ENCODE peak calls at places on chromosomes 13 and 19, in six cellular contexts. L, D, M, R, X and C are unnamed samples.
A peak's percentile ranks its signal among the peaks of the same experiment; 100 is the strongest.

GRCh38 chr19:4575978-4576933 is 16.8 kb upstream of the SEMA6B start:
- DNase-seq in L (peak; percentile 84), D (no peak), M (peak; percentile 86), R (peak; percentile 40), X (no peak), C (peak; percentile 76)

GRCh38 chr19:45506991-45507863 is at the start of gene VASP:
- DNase-seq in L (peak; percentile 91), D (peak; percentile 93), M (peak; percentile 97), R (peak; percentile 81), X (peak; percentile 59), C (peak; percentile 84)

GRCh38 chr13:91184244-91184926 is 163.1 kb upstream of the MIR17HG start:
- DNase-seq in L (no peak), D (no peak), M (no peak), R (no peak), X (no peak), C (no peak)

GRCh38 chr19:2552859-2553258 is 76.9 kb downstream of the GADD45B start:
- DNase-seq in L (no peak), D (peak; percentile 36), M (peak; percentile 92), R (no peak), X (no peak), C (no peak)

GRCh38 chr19:28943651-28944050 is 269.3 kb downstream of the UQCRFS1 start:
- DNase-seq in L (peak; percentile 60), D (no peak), M (no peak), R (no peak), X (no peak), C (no peak)

GRCh38 chr19:45385392-45386221 is 15.2 kb upstream of the ERCC2 start:
- DNase-seq in L (peak; percentile 67), D (no peak), M (no peak), R (no peak), X (no peak), C (no peak)

GRCh38 chr13:33677215-33677614 is 140.7 kb upstream of the RFC3 start:
- DNase-seq in L (no peak), D (no peak), M (no peak), R (no peak), X (no peak), C (no peak)

GRCh38 chr19:15316498-15316897 is 15.8 kb downstream of the BRD4 start:
- DNase-seq in L (no peak), D (no peak), M (no peak), R (no peak), X (no peak), C (no peak)

GRCh38 chr13:98842074-98842473 is 89.6 kb upstream of the SLC15A1 start:
- DNase-seq in L (no peak), D (no peak), M (no peak), R (no peak), X (no peak), C (no peak)

GRCh38 chr19:22140356-22140755 is 56.4 kb downstream of the ZNF676 start:
- DNase-seq in L (no peak), D (no peak), M (no peak), R (no peak), X (no peak), C (no peak)

GRCh38 chr13:24680258-24680920 is at the start of gene ATP12A:
- DNase-seq in L (peak; percentile 84), D (no peak), M (no peak), R (no peak), X (peak; percentile 46), C (peak; percentile 68)

GRCh38 chr19:42091300-42092266 is 15.6 kb downstream of the ZNF574 start:
- DNase-seq in L (no peak), D (no peak), M (peak; percentile 24), R (no peak), X (no peak), C (no peak)

GRCh38 chr19:16143399-16144215 is at the start of gene HSH2D:
- DNase-seq in L (peak; percentile 93), D (peak; percentile 94), M (peak; percentile 65), R (no peak), X (no peak), C (no peak)

GRCh38 chr13:80196756-80197155 is 144.2 kb downstream of the SPRY2 start:
- DNase-seq in L (no peak), D (no peak), M (peak; percentile 41), R (no peak), X (no peak), C (no peak)

GRCh38 chr19:13154911-13155471 is 4.8 kb downstream of the IER2 start:
- DNase-seq in L (peak; percentile 92), D (peak; percentile 89), M (peak; percentile 83), R (peak; percentile 55), X (peak; percentile 67), C (peak; percentile 79)

GRCh38 chr19:39607021-39607420 is 4.7 kb downstream of the LGALS13 start:
- DNase-seq in L (no peak), D (no peak), M (no peak), R (no peak), X (no peak), C (no peak)

GRCh38 chr19:54172764-54173699 is at the start of gene TMC4:
- DNase-seq in L (peak; percentile 96), D (peak; percentile 85), M (no peak), R (peak; percentile 28), X (no peak), C (peak; percentile 57)